ENCODE peak calls at places on chromosome 1, in four cellular contexts. One of them, this sample, is unnamed.

GRCh38 chr1:22790232-22791008 is 79.8 kb downstream of the EPHB2 start:
- DNase-seq in naive thymus-derived CD4-positive, alpha-beta T cell: no peak
- DNase-seq in Karpas-422: no peak
- DNase-seq in lung: no peak
- DNase-seq in this sample: no peak

GRCh38 chr1:195584870-195585624 is 1023.2 kb downstream of the KCNT2 start:
- DNase-seq in naive thymus-derived CD4-positive, alpha-beta T cell: no peak
- DNase-seq in Karpas-422: no peak
- DNase-seq in lung: no peak
- DNase-seq in this sample: no peak

GRCh38 chr1:4652631-4653327 is 1.6 kb upstream of the AJAP1 start:
- DNase-seq in naive thymus-derived CD4-positive, alpha-beta T cell: peak; percentile 42
- DNase-seq in Karpas-422: peak; percentile 82
- DNase-seq in lung: peak; percentile 35
- DNase-seq in this sample: peak; percentile 38

GRCh38 chr1:104929280-104929679 is 1179.6 kb downstream of the AMY1C start:
- DNase-seq in naive thymus-derived CD4-positive, alpha-beta T cell: no peak
- DNase-seq in Karpas-422: no peak
- DNase-seq in lung: no peak
- DNase-seq in this sample: no peak

GRCh38 chr1:85394130-85394529 is 70.8 kb downstream of the DDAH1 start:
- DNase-seq in naive thymus-derived CD4-positive, alpha-beta T cell: no peak
- DNase-seq in Karpas-422: no peak
- DNase-seq in lung: no peak
- DNase-seq in this sample: no peak

GRCh38 chr1:63622847-63623566 is 29.8 kb downstream of the PGM1 start:
- DNase-seq in naive thymus-derived CD4-positive, alpha-beta T cell: no peak
- DNase-seq in Karpas-422: no peak
- DNase-seq in lung: no peak
- DNase-seq in this sample: no peak

GRCh38 chr1:27348861-27349783 is 7.3 kb downstream of the SYTL1 start:
- DNase-seq in naive thymus-derived CD4-positive, alpha-beta T cell: peak; percentile 26
- DNase-seq in Karpas-422: peak; percentile 79
- DNase-seq in lung: peak; percentile 67
- DNase-seq in this sample: no peak

GRCh38 chr1:38671221-38671620 is 188.4 kb downstream of the RRAGC start:
- DNase-seq in naive thymus-derived CD4-positive, alpha-beta T cell: no peak
- DNase-seq in Karpas-422: no peak
- DNase-seq in lung: no peak
- DNase-seq in this sample: no peak

GRCh38 chr1:93818570-93818959 is 60.4 kb downstream of the DNTTIP2 start:
- DNase-seq in naive thymus-derived CD4-positive, alpha-beta T cell: no peak
- DNase-seq in Karpas-422: no peak
- DNase-seq in lung: no peak
- DNase-seq in this sample: no peak

GRCh38 chr1:90730247-90731022 is 13.3 kb upstream of the BARHL2 start:
- DNase-seq in naive thymus-derived CD4-positive, alpha-beta T cell: no peak
- DNase-seq in Karpas-422: no peak
- DNase-seq in lung: no peak
- DNase-seq in this sample: no peak

GRCh38 chr1:210754931-210755670 is 378.8 kb downstream of the KCNH1 start:
- DNase-seq in naive thymus-derived CD4-positive, alpha-beta T cell: no peak
- DNase-seq in Karpas-422: no peak
- DNase-seq in lung: no peak
- DNase-seq in this sample: no peak

GRCh38 chr1:192530254-192530653 is 45.3 kb upstream of the RGS1 start:
- DNase-seq in naive thymus-derived CD4-positive, alpha-beta T cell: no peak
- DNase-seq in Karpas-422: peak; percentile 40
- DNase-seq in lung: no peak
- DNase-seq in this sample: no peak

GRCh38 chr1:175597206-175597605 is 146.2 kb downstream of the TNR start:
- DNase-seq in naive thymus-derived CD4-positive, alpha-beta T cell: no peak
- DNase-seq in Karpas-422: no peak
- DNase-seq in lung: no peak
- DNase-seq in this sample: no peak

GRCh38 chr1:54177726-54178125 is 22.1 kb downstream of the CYB5RL start:
- DNase-seq in naive thymus-derived CD4-positive, alpha-beta T cell: no peak
- DNase-seq in Karpas-422: no peak
- DNase-seq in lung: no peak
- DNase-seq in this sample: no peak

GRCh38 chr1:201917362-201918033 is 28.8 kb downstream of the SHISA4 start:
- DNase-seq in naive thymus-derived CD4-positive, alpha-beta T cell: no peak
- DNase-seq in Karpas-422: no peak
- DNase-seq in lung: no peak
- DNase-seq in this sample: no peak

GRCh38 chr1:76140227-76140626 is 65.7 kb downstream of the ST6GALNAC3 start:
- DNase-seq in naive thymus-derived CD4-positive, alpha-beta T cell: no peak
- DNase-seq in Karpas-422: no peak
- DNase-seq in lung: no peak
- DNase-seq in this sample: no peak

GRCh38 chr1:191831572-191831971 is 326.7 kb upstream of the RGS18 start:
- DNase-seq in naive thymus-derived CD4-positive, alpha-beta T cell: no peak
- DNase-seq in Karpas-422: no peak
- DNase-seq in lung: no peak
- DNase-seq in this sample: no peak

GRCh38 chr1:208432346-208432745 is 188.2 kb upstream of the PLXNA2 start:
- DNase-seq in naive thymus-derived CD4-positive, alpha-beta T cell: no peak
- DNase-seq in Karpas-422: no peak
- DNase-seq in lung: no peak
- DNase-seq in this sample: no peak

GRCh38 chr1:74517599-74518051 is 5.2 kb upstream of the LRRC53 start:
- DNase-seq in naive thymus-derived CD4-positive, alpha-beta T cell: no peak
- DNase-seq in Karpas-422: peak; percentile 59
- DNase-seq in lung: no peak
- DNase-seq in this sample: no peak

GRCh38 chr1:225813250-225813964 is 3.5 kb downstream of the EPHX1 start:
- DNase-seq in naive thymus-derived CD4-positive, alpha-beta T cell: no peak
- DNase-seq in Karpas-422: peak; percentile 52
- DNase-seq in lung: peak; percentile 66
- DNase-seq in this sample: no peak

GRCh38 chr1:202029171-202029665 is 18.8 kb downstream of the ELF3 start:
- DNase-seq in naive thymus-derived CD4-positive, alpha-beta T cell: no peak
- DNase-seq in Karpas-422: no peak
- DNase-seq in lung: no peak
- DNase-seq in this sample: no peak

GRCh38 chr1:24929091-24929875 is 793 bp downstream of the RUNX3 start:
- DNase-seq in naive thymus-derived CD4-positive, alpha-beta T cell: peak; percentile 61
- DNase-seq in Karpas-422: peak; percentile 81
- DNase-seq in lung: no peak
- DNase-seq in this sample: peak; percentile 64

GRCh38 chr1:222817529-222817928 is 2.7 kb downstream of the DISP1 start:
- DNase-seq in naive thymus-derived CD4-positive, alpha-beta T cell: no peak
- DNase-seq in Karpas-422: no peak
- DNase-seq in lung: no peak
- DNase-seq in this sample: no peak

GRCh38 chr1:2372551-2373490 is 18.5 kb downstream of the MORN1 start:
- DNase-seq in naive thymus-derived CD4-positive, alpha-beta T cell: no peak
- DNase-seq in Karpas-422: no peak
- DNase-seq in lung: no peak
- DNase-seq in this sample: peak; percentile 33

GRCh38 chr1:43781574-43781973 is 74.2 kb downstream of the ST3GAL3 start:
- DNase-seq in naive thymus-derived CD4-positive, alpha-beta T cell: no peak
- DNase-seq in Karpas-422: no peak
- DNase-seq in lung: no peak
- DNase-seq in this sample: no peak

GRCh38 chr1:30770150-30770549 is 12.6 kb upstream of the LAPTM5 start:
- DNase-seq in naive thymus-derived CD4-positive, alpha-beta T cell: no peak
- DNase-seq in Karpas-422: no peak
- DNase-seq in lung: no peak
- DNase-seq in this sample: no peak

GRCh38 chr1:104295516-104295915 is 545.8 kb downstream of the AMY1C start:
- DNase-seq in naive thymus-derived CD4-positive, alpha-beta T cell: no peak
- DNase-seq in Karpas-422: no peak
- DNase-seq in lung: no peak
- DNase-seq in this sample: no peak

GRCh38 chr1:228647523-228648444 is 87.5 kb upstream of the RHOU start:
- DNase-seq in naive thymus-derived CD4-positive, alpha-beta T cell: peak; percentile 12
- DNase-seq in Karpas-422: peak; percentile 24
- DNase-seq in lung: peak; percentile 35
- DNase-seq in this sample: peak; percentile 49

GRCh38 chr1:230064283-230064682 is 2.8 kb upstream of the GALNT2 start:
- DNase-seq in naive thymus-derived CD4-positive, alpha-beta T cell: no peak
- DNase-seq in Karpas-422: no peak
- DNase-seq in lung: no peak
- DNase-seq in this sample: no peak

GRCh38 chr1:159996653-159997052 is 35.1 kb downstream of the PIGM start:
- DNase-seq in naive thymus-derived CD4-positive, alpha-beta T cell: no peak
- DNase-seq in Karpas-422: no peak
- DNase-seq in lung: peak; percentile 56
- DNase-seq in this sample: no peak

GRCh38 chr1:248243204-248243603 is 12.0 kb downstream of the OR2M4 start:
- DNase-seq in naive thymus-derived CD4-positive, alpha-beta T cell: peak; percentile 24
- DNase-seq in Karpas-422: peak; percentile 76
- DNase-seq in lung: no peak
- DNase-seq in this sample: no peak

GRCh38 chr1:17205652-17206051 is 724 bp downstream of the PADI1 start:
- DNase-seq in naive thymus-derived CD4-positive, alpha-beta T cell: no peak
- DNase-seq in Karpas-422: no peak
- DNase-seq in lung: no peak
- DNase-seq in this sample: peak; percentile 28

GRCh38 chr1:17206196-17206595 is 1.3 kb downstream of the PADI1 start:
- DNase-seq in naive thymus-derived CD4-positive, alpha-beta T cell: no peak
- DNase-seq in Karpas-422: no peak
- DNase-seq in lung: no peak
- DNase-seq in this sample: no peak

GRCh38 chr1:17207540-17207939 is 2.6 kb downstream of the PADI1 start:
- DNase-seq in naive thymus-derived CD4-positive, alpha-beta T cell: no peak
- DNase-seq in Karpas-422: no peak
- DNase-seq in lung: no peak
- DNase-seq in this sample: no peak

GRCh38 chr1:17207046-17207445 is 2.1 kb downstream of the PADI1 start:
- DNase-seq in naive thymus-derived CD4-positive, alpha-beta T cell: no peak
- DNase-seq in Karpas-422: peak; percentile 91
- DNase-seq in lung: peak; percentile 43
- DNase-seq in this sample: no peak

GRCh38 chr1:17204546-17205440 is at the start of gene PADI1:
- DNase-seq in naive thymus-derived CD4-positive, alpha-beta T cell: no peak
- DNase-seq in Karpas-422: no peak
- DNase-seq in lung: no peak
- DNase-seq in this sample: no peak
- H3K9me3 ChIP-seq in naive thymus-derived CD4-positive, alpha-beta T cell: no peaks in the 10 kb centered on the region
- H3K9me3 ChIP-seq in Karpas-422: no peaks in the 10 kb centered on the region
- H3K9me3 ChIP-seq in lung: no peaks in the 10 kb centered on the region
- H3K9me3 ChIP-seq in this sample: no peaks in the 10 kb centered on the region

GRCh38 chr1:184473176-184473966 is 86.5 kb downstream of the C1orf21 start:
- DNase-seq in naive thymus-derived CD4-positive, alpha-beta T cell: no peak
- DNase-seq in Karpas-422: no peak
- DNase-seq in lung: no peak
- DNase-seq in this sample: no peak
- H3K4me3 ChIP-seq in naive thymus-derived CD4-positive, alpha-beta T cell: no peak overlapping the region
- H3K4me3 ChIP-seq in Karpas-422: no peak overlapping the region
- H3K4me3 ChIP-seq in lung: no peak overlapping the region
- H3K4me3 ChIP-seq in this sample: no peak overlapping the region

DNA sequence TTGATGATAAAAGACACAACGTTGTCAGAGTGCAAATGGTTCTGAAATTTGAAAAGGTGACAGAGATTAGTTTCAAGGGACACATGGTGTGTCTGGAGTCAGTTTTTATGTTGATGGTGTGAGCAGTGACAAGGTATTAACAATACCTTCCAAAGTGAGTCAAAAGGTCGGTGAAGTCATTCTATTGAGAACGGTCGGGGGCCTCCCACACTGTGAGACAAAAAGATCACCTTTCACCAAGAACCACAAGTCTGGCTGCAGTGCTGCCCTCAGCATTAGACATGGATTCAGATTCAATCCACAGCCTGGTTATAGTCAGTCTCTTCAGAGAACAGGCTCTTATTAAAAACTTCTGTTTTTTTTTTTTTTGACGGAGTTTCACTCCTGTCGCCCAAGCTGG is 26.5 kb downstream of the ZNF124 start:
- DNase-seq in naive thymus-derived CD4-positive, alpha-beta T cell: no peak
- DNase-seq in Karpas-422: no peak
- DNase-seq in lung: no peak
- DNase-seq in this sample: no peak
- H3K9me3 ChIP-seq in naive thymus-derived CD4-positive, alpha-beta T cell: peaks cover 90% of the 10 kb centered on the region
- H3K9me3 ChIP-seq in Karpas-422: peaks cover 48% of the 10 kb centered on the region
- H3K9me3 ChIP-seq in lung: peaks cover 10% of the 10 kb centered on the region
- H3K9me3 ChIP-seq in this sample: peaks cover 78% of the 10 kb centered on the region

GRCh38 chr1:111139956-111140679 is at the start of the genes CEPT1 and DRAM2:
- DNase-seq in naive thymus-derived CD4-positive, alpha-beta T cell: peak; percentile 90
- DNase-seq in Karpas-422: peak; percentile 98
- DNase-seq in lung: peak; percentile 96
- DNase-seq in this sample: peak; percentile 89

GRCh38 chr1:111141245-111141644 is 1.2 kb downstream of the CEPT1 start:
- DNase-seq in naive thymus-derived CD4-positive, alpha-beta T cell: no peak
- DNase-seq in Karpas-422: no peak
- DNase-seq in lung: no peak
- DNase-seq in this sample: no peak

GRCh38 chr1:111142358-111142975 is 2.4 kb downstream of the CEPT1 start:
- DNase-seq in naive thymus-derived CD4-positive, alpha-beta T cell: no peak
- DNase-seq in Karpas-422: peak; percentile 62
- DNase-seq in lung: no peak
- DNase-seq in this sample: no peak

GRCh38 chr1:111140680-111140967 is 601 bp downstream of the CEPT1 start:
- DNase-seq in naive thymus-derived CD4-positive, alpha-beta T cell: no peak
- DNase-seq in Karpas-422: peak; percentile 73
- DNase-seq in lung: no peak
- DNase-seq in this sample: no peak

GRCh38 chr1:111141803-111142202 is 1.8 kb downstream of the CEPT1 start:
- DNase-seq in naive thymus-derived CD4-positive, alpha-beta T cell: no peak
- DNase-seq in Karpas-422: no peak
- DNase-seq in lung: no peak
- DNase-seq in this sample: no peak
- H3K4me3 ChIP-seq in naive thymus-derived CD4-positive, alpha-beta T cell: no peak overlapping the region
- H3K4me3 ChIP-seq in Karpas-422: peak overlapping the region; percentile 96
- H3K4me3 ChIP-seq in lung: no peak overlapping the region
- H3K4me3 ChIP-seq in this sample: no peak overlapping the region

DNA sequence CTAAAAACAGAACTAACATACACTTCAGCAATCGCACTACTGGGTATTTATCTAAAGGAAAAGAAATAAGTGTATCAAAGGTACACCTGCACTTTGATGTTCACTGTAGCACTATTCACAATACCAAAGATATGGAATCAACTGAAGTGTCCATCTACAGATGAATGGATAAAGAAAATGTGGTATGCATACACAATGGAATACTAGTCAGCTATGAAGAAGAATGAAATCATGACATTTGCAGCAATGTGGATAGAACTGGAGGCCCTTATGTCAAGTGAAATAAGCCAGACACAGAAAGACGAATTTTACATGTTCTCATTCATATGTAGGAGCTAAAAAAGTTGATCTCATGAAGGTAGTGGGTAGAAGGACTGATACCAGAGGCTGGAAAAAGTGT is 117.8 kb downstream of the ACBD6 start:
- DNase-seq in naive thymus-derived CD4-positive, alpha-beta T cell: no peak
- DNase-seq in Karpas-422: no peak
- DNase-seq in lung: no peak
- DNase-seq in this sample: no peak
- H3K9me3 ChIP-seq in naive thymus-derived CD4-positive, alpha-beta T cell: peaks cover 44% of the 10 kb centered on the region
- H3K9me3 ChIP-seq in Karpas-422: peaks cover 32% of the 10 kb centered on the region
- H3K9me3 ChIP-seq in lung: peaks cover 12% of the 10 kb centered on the region
- H3K9me3 ChIP-seq in this sample: peaks cover 15% of the 10 kb centered on the region